ENCODE peak calls at places on chromosomes 5 and 9, in seven cellular contexts. T, G, N, D, A, R and E are unnamed samples.

GRCh38 chr5:99386406-99387075 is 457.7 kb upstream of the CHD1 start:
- DNase-seq in T (no peak), G (no peak), N (no peak), D (no peak), A (no peak), R (no peak), E (no peak)

GRCh38 chr5:125065736-125066135 is 319.3 kb upstream of the ZNF608 start:
- DNase-seq in T (no peak), G (no peak), N (no peak), D (no peak), A (no peak), R (no peak), E (no peak)

GRCh38 chr5:43802119-43802518 is 199.1 kb downstream of the NNT start:
- DNase-seq in T (no peak), G (peak; percentile 59), N (no peak), D (no peak), A (no peak), R (no peak), E (peak; percentile 92)

GRCh38 chr5:74848553-74849025 is 17.6 kb downstream of the FAM169A start:
- DNase-seq in T (no peak), G (no peak), N (no peak), D (no peak), A (no peak), R (no peak), E (no peak)

GRCh38 chr9:111728617-111729366 is 65.9 kb downstream of the SHOC1 start:
- DNase-seq in T (no peak), G (peak; percentile 91), N (no peak), D (no peak), A (no peak), R (no peak), E (peak; percentile 67)

GRCh38 chr9:95171596-95171995 is 145.9 kb downstream of the FANCC start:
- DNase-seq in T (no peak), G (no peak), N (no peak), D (no peak), A (no peak), R (no peak), E (no peak)

GRCh38 chr5:106584268-106584667 is 1086.5 kb downstream of the EFNA5 start:
- DNase-seq in T (no peak), G (no peak), N (no peak), D (no peak), A (no peak), R (peak; percentile 5), E (no peak)

GRCh38 chr9:124696101-124696500 is 75.0 kb downstream of the NR6A1 start:
- DNase-seq in T (no peak), G (peak; percentile 67), N (no peak), D (no peak), A (no peak), R (no peak), E (no peak)

GRCh38 chr9:78158286-78158685 is 77.6 kb upstream of the CEP78 start:
- DNase-seq in T (no peak), G (no peak), N (no peak), D (no peak), A (no peak), R (no peak), E (no peak)

GRCh38 chr5:151553130-151553670 is 37.9 kb downstream of the FAT2 start:
- DNase-seq in T (no peak), G (no peak), N (no peak), D (no peak), A (no peak), R (no peak), E (no peak)

GRCh38 chr5:62312036-62312435 is 6.0 kb downstream of the KIF2A start:
- DNase-seq in T (no peak), G (no peak), N (no peak), D (no peak), A (no peak), R (no peak), E (no peak)

GRCh38 chr9:75175395-75175794 is 87.1 kb downstream of the OSTF1 start:
- DNase-seq in T (no peak), G (no peak), N (no peak), D (no peak), A (no peak), R (no peak), E (no peak)

GRCh38 chr5:93164690-93165089 is 416.3 kb downstream of the NR2F1-AS1 start:
- DNase-seq in T (no peak), G (peak; percentile 90), N (no peak), D (no peak), A (no peak), R (no peak), E (peak; percentile 69)